ENCODE peak calls at places on chromosome 18, in five cellular contexts. X is left ventricle myocardium inferior, I is right atrium auricular region, C is endodermal cell, O is tibial artery. B is an unnamed sample.

GRCh38 chr18:26133652-26134051 is at the start of gene PSMA8:
- DNase-seq in X (peak; percentile 16), I (no peak), C (peak; percentile 68), O (no peak), B (peak; percentile 78)

GRCh38 chr18:44748582-44748981 is 67.9 kb downstream of the SETBP1 start:
- DNase-seq in X (no peak), I (no peak), C (no peak), O (no peak), B (no peak)

GRCh38 chr18:12630136-12630535 is 27.8 kb downstream of the SPIRE1 start:
- DNase-seq in X (no peak), I (no peak), C (no peak), O (no peak), B (no peak)

GRCh38 chr18:12283256-12283655 is 24.8 kb upstream of the TUBB6 start:
- DNase-seq in X (no peak), I (no peak), C (peak; percentile 66), O (no peak), B (peak; percentile 75)

GRCh38 chr18:79479761-79480161 is 84.0 kb downstream of the NFATC1 start:
- DNase-seq in X (peak; percentile 6), I (no peak), C (no peak), O (peak; percentile 62), B (no peak)

GRCh38 chr18:7605705-7606104 is 38.6 kb downstream of the PTPRM start:
- DNase-seq in X (no peak), I (no peak), C (peak; percentile 74), O (no peak), B (peak; percentile 49)

GRCh38 chr18:24791736-24792135 is 331.3 kb downstream of the HRH4 start:
- DNase-seq in X (no peak), I (no peak), C (no peak), O (no peak), B (no peak)

GRCh38 chr18:70288851-70289328 is at the start of gene SOCS6:
- DNase-seq in X (peak; percentile 66), I (no peak), C (peak; percentile 86), O (peak; percentile 73), B (peak; percentile 76)

GRCh38 chr18:23053756-23054457 is 81.4 kb upstream of the CABLES1 start:
- DNase-seq in X (no peak), I (no peak), C (peak; percentile 89), O (peak; percentile 63), B (peak; percentile 92)

GRCh38 chr18:12391487-12392136 is 14.6 kb upstream of the AFG3L2 start:
- DNase-seq in X (no peak), I (no peak), C (peak; percentile 78), O (peak; percentile 74), B (peak; percentile 73)

GRCh38 chr18:34802938-34803337 is 92.8 kb downstream of the DTNA start:
- DNase-seq in X (no peak), I (no peak), C (no peak), O (no peak), B (no peak)

GRCh38 chr18:53941601-53942335 is 282.7 kb downstream of the MBD2 start:
- DNase-seq in X (no peak), I (no peak), C (no peak), O (no peak), B (peak; percentile 11)

GRCh38 chr18:5518899-5519371 is 24.9 kb downstream of the EPB41L3 start:
- DNase-seq in X (no peak), I (no peak), C (no peak), O (no peak), B (no peak)

GRCh38 chr18:9293948-9294347 is 40.6 kb upstream of the TWSG1 start:
- DNase-seq in X (no peak), I (no peak), C (no peak), O (no peak), B (no peak)

GRCh38 chr18:3110034-3110752 is 97.2 kb upstream of the LPIN2 start:
- DNase-seq in X (no peak), I (no peak), C (no peak), O (no peak), B (no peak)

GRCh38 chr18:51437280-51438271 is 240.1 kb upstream of the MEX3C start:
- DNase-seq in X (no peak), I (no peak), C (no peak), O (no peak), B (no peak)

GRCh38 chr18:69956037-69956436 is 8.4 kb upstream of the CD226 start:
- DNase-seq in X (no peak), I (no peak), C (no peak), O (no peak), B (no peak)

GRCh38 chr18:80159713-80160636 is 50.9 kb downstream of the ADNP2 start:
- DNase-seq in X (peak; percentile 32), I (no peak), C (peak; percentile 72), O (no peak), B (peak; percentile 81)

GRCh38 chr18:6759579-6759978 is 30.1 kb downstream of the ARHGAP28 start:
- DNase-seq in X (no peak), I (no peak), C (no peak), O (no peak), B (no peak)

GRCh38 chr18:8949206-8949605 is 153.3 kb upstream of the NDUFV2 start:
- DNase-seq in X (no peak), I (no peak), C (no peak), O (no peak), B (no peak)

GRCh38 chr18:32760391-32760790 is 12.4 kb downstream of the KLHL14 start:
- DNase-seq in X (no peak), I (no peak), C (peak; percentile 74), O (no peak), B (peak; percentile 79)

GRCh38 chr18:12296457-12296856 is 11.6 kb upstream of the TUBB6 start:
- DNase-seq in X (no peak), I (no peak), C (no peak), O (peak; percentile 31), B (no peak)

GRCh38 chr18:43079422-43079821 is 36.1 kb downstream of the RIT2 start:
- DNase-seq in X (no peak), I (no peak), C (no peak), O (no peak), B (no peak)

GRCh38 chr18:28690100-28690499 is 513.2 kb upstream of the CDH2 start:
- DNase-seq in X (no peak), I (no peak), C (no peak), O (no peak), B (no peak)

GRCh38 chr18:23618862-23619387 is 32.6 kb upstream of the NPC1 start:
- DNase-seq in X (no peak), I (no peak), C (peak; percentile 90), O (no peak), B (peak; percentile 86)

GRCh38 chr18:12679183-12679786 is 21.4 kb upstream of the SPIRE1 start:
- DNase-seq in X (peak; percentile 64), I (peak; percentile 68), C (no peak), O (peak; percentile 83), B (no peak)

GRCh38 chr18:427005-427404 is 73.5 kb downstream of the COLEC12 start:
- DNase-seq in X (no peak), I (no peak), C (no peak), O (no peak), B (no peak)

GRCh38 chr18:36295880-36296301 is 1.6 kb upstream of the FHOD3 start:
- DNase-seq in X (no peak), I (no peak), C (no peak), O (no peak), B (peak; percentile 54)

GRCh38 chr18:45783097-45784075 is 42.1 kb upstream of the SIGLEC15 start:
- DNase-seq in X (no peak), I (no peak), C (no peak), O (no peak), B (peak; percentile 71)

DNA sequence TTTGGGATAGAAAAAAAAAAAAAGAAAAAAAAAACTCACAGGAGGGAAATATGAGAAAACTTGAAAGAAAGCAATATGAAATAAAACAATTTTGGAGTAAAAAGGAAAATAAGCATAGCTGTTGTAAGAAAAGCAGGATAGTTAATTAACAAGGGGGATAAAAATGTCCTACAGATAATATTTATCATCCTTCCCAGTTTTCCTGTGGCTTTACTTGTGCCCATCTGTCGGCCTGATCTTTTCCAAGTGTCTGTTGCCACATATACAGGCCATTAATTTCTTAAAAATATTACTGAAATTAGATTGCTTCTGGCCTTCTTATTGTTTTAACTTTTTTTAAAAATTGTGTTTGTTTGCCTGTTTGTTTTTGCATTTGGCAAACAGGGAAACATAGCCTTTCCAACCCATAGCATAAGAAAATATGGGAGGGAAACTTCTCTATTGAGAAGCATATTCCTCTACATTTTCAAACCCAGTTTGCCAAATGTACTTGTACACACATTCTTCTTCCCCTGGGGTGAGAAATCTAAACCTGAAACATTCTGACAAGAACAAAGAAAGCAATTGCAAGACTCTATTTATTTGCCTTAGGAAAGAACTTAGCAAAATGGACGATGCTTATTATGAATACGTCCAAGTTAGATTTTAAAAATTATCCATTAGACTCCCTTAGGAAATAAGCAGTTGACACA is 272.3 kb downstream of the CDH20 start:
- DNase-seq in X (no peak), I (no peak), C (no peak), O (no peak), B (no peak)
- H3K27ac ChIP-seq in X (peak overlapping the region; percentile 85), I (peak overlapping the region; percentile 87), C (no peak overlapping the region), O (peak overlapping the region; percentile 34), B (peak overlapping the region; percentile 84)

DNA sequence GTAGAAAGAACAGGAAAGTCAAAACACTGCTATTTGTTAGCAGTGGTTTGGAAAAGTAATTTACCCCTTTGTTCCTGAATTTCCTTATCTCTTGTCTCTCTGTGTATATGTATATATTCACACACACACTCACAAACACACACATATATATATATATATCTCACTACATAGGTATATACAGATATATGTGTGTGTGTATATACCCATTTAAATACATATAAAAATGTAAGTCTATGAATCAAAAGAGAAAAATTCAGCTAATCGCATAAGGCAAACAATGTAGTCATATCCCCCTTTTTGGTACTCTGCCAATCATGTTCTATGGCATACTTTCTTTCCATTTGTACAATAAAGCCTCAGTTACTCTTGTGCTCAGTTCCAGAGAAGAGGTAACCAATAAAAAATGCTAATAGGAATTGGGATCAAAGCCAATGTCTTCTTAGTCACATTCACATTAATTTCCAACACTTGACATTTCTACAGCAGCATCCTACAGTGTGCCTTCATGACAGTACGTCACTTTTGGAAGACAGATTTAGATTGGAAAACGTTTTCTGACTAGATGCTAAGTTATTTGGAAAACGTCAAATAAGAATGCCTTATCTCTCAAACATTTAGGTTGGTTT is 94.6 kb downstream of the MC4R start:
- DNase-seq in X (no peak), I (no peak), C (no peak), O (no peak), B (no peak)
- H3K27ac ChIP-seq in X (no peak overlapping the region), I (no peak overlapping the region), C (no peak overlapping the region), O (no peak overlapping the region), B (no peak overlapping the region)

DNA sequence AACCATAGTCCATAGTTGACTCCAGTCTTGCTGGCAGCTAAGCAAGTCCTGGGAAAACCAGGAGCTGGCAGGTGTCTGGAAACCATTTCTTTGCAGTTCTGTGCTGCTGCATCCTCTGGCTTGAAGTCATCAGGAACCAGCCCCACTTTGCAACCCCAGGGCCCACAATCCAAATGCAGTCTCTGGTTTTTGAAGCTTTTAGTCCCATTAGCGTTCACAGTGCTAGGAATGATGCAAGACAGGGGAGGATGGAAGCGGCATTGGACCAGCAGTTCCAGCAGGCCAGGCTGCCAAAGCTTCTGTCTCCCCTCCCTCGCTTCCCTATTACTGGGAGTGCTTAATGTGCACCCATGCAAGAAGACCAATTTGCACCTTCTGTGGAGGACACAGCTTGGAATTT is 106.4 kb downstream of the ZBTB7C start:
- DNase-seq in X (no peak), I (no peak), C (no peak), O (peak; percentile 5), B (no peak)
- H3K27ac ChIP-seq in X (no peak overlapping the region), I (no peak overlapping the region), C (no peak overlapping the region), O (no peak overlapping the region), B (no peak overlapping the region)

DNA sequence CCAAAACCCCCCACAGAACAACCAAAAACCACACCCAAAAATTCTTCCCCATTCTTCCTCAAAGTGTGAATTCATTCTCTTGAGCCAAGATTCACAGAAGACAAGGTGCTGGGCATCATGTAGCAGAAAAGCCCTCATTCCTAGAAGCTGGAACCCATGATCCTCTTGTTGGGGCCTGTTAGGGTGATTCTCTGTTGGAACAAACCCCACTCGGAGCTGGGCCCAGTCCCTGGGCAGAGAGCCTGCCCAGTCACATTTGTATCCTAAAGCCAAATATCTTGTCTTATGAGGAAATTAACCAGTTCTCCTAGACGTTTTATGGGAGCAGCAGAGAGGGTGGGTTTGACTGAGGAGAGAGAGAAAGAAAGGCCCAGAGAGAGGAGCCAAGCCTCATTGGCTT is 22.8 kb upstream of the VPS4B start:
- DNase-seq in X (no peak), I (no peak), C (no peak), O (no peak), B (no peak)
- H3K27ac ChIP-seq in X (peak overlapping the region; percentile 20), I (no peak overlapping the region), C (no peak overlapping the region), O (peak overlapping the region; percentile 22), B (no peak overlapping the region)

B was measured in GM23338.